ENCODE peak calls at places on chromosomes 4 and X, in eight cellular contexts. One of them, this sample, is unnamed.

GRCh38 chr4:153936121-153936520 is 147.2 kb upstream of the SFRP2 start:
- DNase-seq in NCI-H446: no peak
- DNase-seq in COR-L47: no peak
- DNase-seq in brain pericyte: no peak
- DNase-seq in epithelial cell of prostate: no peak
- DNase-seq in posterior cingulate gyrus: no peak
- DNase-seq in GM12892: no peak
- DNase-seq in NCI-H1436 treated with DMSO at 0.1 percent for 48 hours: no peak
- DNase-seq in this sample: no peak

GRCh38 chr4:156941940-156942548 is 29.6 kb downstream of the PDGFC start:
- DNase-seq in COR-L47: peak; percentile 75
- DNase-seq in GM12892: no peak
- DNase-seq in posterior cingulate gyrus: no peak
- DNase-seq in NCI-H1436 treated with DMSO at 0.1 percent for 48 hours: no peak
- DNase-seq in epithelial cell of prostate: peak; percentile 82
- DNase-seq in NCI-H446: no peak
- DNase-seq in brain pericyte: peak; percentile 60
- DNase-seq in this sample: no peak

GRCh38 chr4:11623726-11624037 is 195.0 kb upstream of the HS3ST1 start:
- DNase-seq in GM12892: no peak
- DNase-seq in COR-L47: peak; percentile 23
- DNase-seq in posterior cingulate gyrus: no peak
- DNase-seq in NCI-H446: no peak
- DNase-seq in brain pericyte: no peak
- DNase-seq in NCI-H1436 treated with DMSO at 0.1 percent for 48 hours: no peak
- DNase-seq in epithelial cell of prostate: peak; percentile 54
- DNase-seq in this sample: no peak

GRCh38 chrX:9807355-9808182 is 21.3 kb downstream of the SHROOM2 start:
- DNase-seq in posterior cingulate gyrus: no peak
- DNase-seq in NCI-H1436 treated with DMSO at 0.1 percent for 48 hours: no peak
- DNase-seq in GM12892: no peak
- DNase-seq in brain pericyte: no peak
- DNase-seq in epithelial cell of prostate: no peak
- DNase-seq in NCI-H446: no peak
- DNase-seq in COR-L47: no peak
- DNase-seq in this sample: no peak

GRCh38 chr4:107818301-107818910 is 6.3 kb upstream of the SGMS2 start:
- DNase-seq in NCI-H1436 treated with DMSO at 0.1 percent for 48 hours: no peak
- DNase-seq in GM12892: no peak
- DNase-seq in COR-L47: peak; percentile 42
- DNase-seq in NCI-H446: no peak
- DNase-seq in epithelial cell of prostate: no peak
- DNase-seq in brain pericyte: no peak
- DNase-seq in posterior cingulate gyrus: no peak
- DNase-seq in this sample: no peak

GRCh38 chrX:13194291-13195103 is 125.4 kb downstream of the ATXN3L start:
- DNase-seq in GM12892: no peak
- DNase-seq in COR-L47: peak; percentile 62
- DNase-seq in NCI-H1436 treated with DMSO at 0.1 percent for 48 hours: peak; percentile 72
- DNase-seq in NCI-H446: peak; percentile 70
- DNase-seq in posterior cingulate gyrus: no peak
- DNase-seq in brain pericyte: no peak
- DNase-seq in epithelial cell of prostate: no peak
- DNase-seq in this sample: no peak

GRCh38 chr4:183118585-183118984 is 19.5 kb downstream of the WWC2 start:
- DNase-seq in NCI-H446: no peak
- DNase-seq in brain pericyte: no peak
- DNase-seq in posterior cingulate gyrus: no peak
- DNase-seq in NCI-H1436 treated with DMSO at 0.1 percent for 48 hours: no peak
- DNase-seq in COR-L47: no peak
- DNase-seq in epithelial cell of prostate: no peak
- DNase-seq in GM12892: no peak
- DNase-seq in this sample: no peak

GRCh38 chr4:181860157-181860556 is 383.0 kb upstream of the TENM3 start:
- DNase-seq in epithelial cell of prostate: no peak
- DNase-seq in GM12892: no peak
- DNase-seq in brain pericyte: no peak
- DNase-seq in COR-L47: no peak
- DNase-seq in NCI-H1436 treated with DMSO at 0.1 percent for 48 hours: no peak
- DNase-seq in posterior cingulate gyrus: no peak
- DNase-seq in NCI-H446: no peak
- DNase-seq in this sample: no peak

GRCh38 chrX:6909396-6909795 is 238.1 kb upstream of the STS start:
- DNase-seq in COR-L47: no peak
- DNase-seq in GM12892: no peak
- DNase-seq in NCI-H1436 treated with DMSO at 0.1 percent for 48 hours: no peak
- DNase-seq in brain pericyte: no peak
- DNase-seq in NCI-H446: no peak
- DNase-seq in posterior cingulate gyrus: no peak
- DNase-seq in epithelial cell of prostate: no peak
- DNase-seq in this sample: no peak

This sample was measured in dorsolateral prefrontal cortex.